ENCODE peak calls at places on chromosomes 6 and 20, in nine cellular contexts. L is GM20000; O is HFFc6; K is iPS-NIHi11; N is stimulated activated CD8-positive, alpha-beta memory T cell treated with anti-CD3 and anti-CD28 coated beads, Interleukin-12 subunit alpha, Interleukin-12 subunit beta, amount 100 ng/mL, for 1 hour; A is stimulated activated CD4-positive, alpha-beta T cell treated with anti-CD3 and anti-CD28 coated beads, TNF-alpha, amount 100 ng/mL, for 48 hours; F is DMS79 treated with DMSO at 0.1 percent for 48 hours; T is NCI-H2029; V is hepatic stellate cell. Z is an unnamed sample.

GRCh38 chr6:28551891-28552666 is 26.4 kb downstream of the GPX5 start:
- DNase-seq in V (no peak), A (no peak), F (no peak), N (no peak), T (no peak), O (no peak), K (no peak), L (no peak), Z (no peak)

GRCh38 chr6:163662604-163663225 is 248.2 kb downstream of the QKI start:
- DNase-seq in L (no peak), N (no peak), A (no peak), F (no peak), T (no peak), K (no peak), O (no peak), V (no peak), Z (no peak)

GRCh38 chr6:44342489-44342888 is at the start of gene SPATS1:
- DNase-seq in O (no peak), N (no peak), F (peak), T (no peak), A (no peak), K (peak), L (no peak), V (no peak), Z (no peak)

GRCh38 chr6:30931959-30932645 is at the start of gene SFTA2:
- DNase-seq in V (no peak), K (no peak), T (no peak), L (no peak), N (no peak), O (no peak), A (no peak), F (no peak), Z (peak)

GRCh38 chr6:36915599-36915998 is 29.8 kb downstream of the C6orf89 start:
- DNase-seq in V (no peak), O (no peak), A (no peak), L (no peak), T (no peak), N (no peak), K (no peak), F (no peak), Z (no peak)

GRCh38 chr6:122381494-122382083 is 17.9 kb upstream of the HSF2 start:
- DNase-seq in A (no peak), T (peak), N (peak), L (peak), K (peak), V (no peak), F (peak), O (peak), Z (peak)

GRCh38 chr6:147170269-147170668 is 33.9 kb upstream of the STXBP5 start:
- DNase-seq in A (no peak), T (no peak), N (no peak), O (peak), L (no peak), V (peak), K (no peak), F (no peak), Z (peak)

GRCh38 chr6:44216677-44217331 is at the start of gene MYMX:
- DNase-seq in K (peak), O (no peak), F (no peak), T (no peak), L (peak), V (no peak), N (no peak), A (no peak), Z (no peak)

GRCh38 chr6:121881974-121882667 is 446.7 kb downstream of the GJA1 start:
- DNase-seq in L (no peak), N (no peak), F (no peak), T (no peak), K (no peak), O (peak), A (no peak), V (peak), Z (peak)

GRCh38 chr6:107942164-107942563 is 15.8 kb downstream of the SEC63 start:
- DNase-seq in T (no peak), V (no peak), F (no peak), A (no peak), N (no peak), O (no peak), L (no peak), K (no peak), Z (no peak)

GRCh38 chr20:46350201-46350985 is 42.1 kb upstream of the CDH22 start:
- DNase-seq in N (no peak), V (peak), A (no peak), T (no peak), O (peak), L (peak), F (no peak), K (peak), Z (peak)

GRCh38 chr6:26520088-26520839 is 17.9 kb upstream of the HMGN4 start:
- DNase-seq in K (no peak), O (no peak), L (no peak), V (no peak), A (peak), T (peak), N (no peak), F (peak), Z (peak)

GRCh38 chr20:61998343-61999121 is 67.1 kb downstream of the TAF4 start:
- DNase-seq in L (no peak), V (no peak), F (no peak), N (no peak), O (no peak), T (no peak), A (no peak), K (no peak), Z (no peak)

GRCh38 chr6:36544228-36544627 is 3.1 kb downstream of the STK38 start:
- DNase-seq in A (no peak), T (no peak), K (no peak), V (no peak), O (no peak), N (peak), L (peak), F (no peak), Z (no peak)

GRCh38 chr20:48002517-48002970 is 217.3 kb upstream of the SULF2 start:
- DNase-seq in N (no peak), V (no peak), F (no peak), O (no peak), L (peak), A (no peak), K (no peak), T (no peak), Z (peak)